ENCODE peak calls at places on chromosomes 6 and 20, in nine cellular contexts. One of them, this sample, is unnamed.
A peak's percentile ranks its signal among the peaks of the same experiment; 100 is the strongest.

GRCh38 chr20:21360686-21361085 is 36.6 kb downstream of the NKX2-4 start:
- DNase-seq in MCF 10A: peak; percentile 38
- DNase-seq in sigmoid colon: no peak
- DNase-seq in fibroblast of villous mesenchyme: peak; percentile 33
- DNase-seq in Calu3: no peak
- DNase-seq in right atrium auricular region: no peak
- DNase-seq in tibial artery: no peak
- DNase-seq in AG09309: peak; percentile 29
- DNase-seq in mammary epithelial cell: peak; percentile 5
- DNase-seq in this sample: no peak

GRCh38 chr6:1611322-1611571 is 1.5 kb downstream of the FOXC1 start:
- DNase-seq in MCF 10A: peak; percentile 38
- DNase-seq in sigmoid colon: no peak
- DNase-seq in fibroblast of villous mesenchyme: no peak
- DNase-seq in Calu3: peak; percentile 55
- DNase-seq in right atrium auricular region: no peak
- DNase-seq in tibial artery: no peak
- DNase-seq in AG09309: no peak
- DNase-seq in mammary epithelial cell: peak; percentile 13
- DNase-seq in this sample: no peak

GRCh38 chr20:38098952-38099351 is 65.4 kb downstream of the RPRD1B start:
- DNase-seq in MCF 10A: no peak
- DNase-seq in sigmoid colon: no peak
- DNase-seq in fibroblast of villous mesenchyme: peak; percentile 57
- DNase-seq in Calu3: no peak
- DNase-seq in right atrium auricular region: no peak
- DNase-seq in tibial artery: no peak
- DNase-seq in AG09309: no peak
- DNase-seq in mammary epithelial cell: no peak
- DNase-seq in this sample: no peak

GRCh38 chr6:12543953-12544352 is 172.6 kb upstream of the PHACTR1 start:
- DNase-seq in MCF 10A: no peak
- DNase-seq in sigmoid colon: no peak
- DNase-seq in fibroblast of villous mesenchyme: no peak
- DNase-seq in Calu3: peak; percentile 53
- DNase-seq in right atrium auricular region: no peak
- DNase-seq in tibial artery: no peak
- DNase-seq in AG09309: no peak
- DNase-seq in mammary epithelial cell: no peak
- DNase-seq in this sample: no peak

GRCh38 chr6:148973809-148974208 is 227.0 kb downstream of the UST start:
- DNase-seq in MCF 10A: peak; percentile 31
- DNase-seq in sigmoid colon: no peak
- DNase-seq in fibroblast of villous mesenchyme: peak; percentile 68
- DNase-seq in Calu3: no peak
- DNase-seq in right atrium auricular region: no peak
- DNase-seq in tibial artery: no peak
- DNase-seq in AG09309: no peak
- DNase-seq in mammary epithelial cell: no peak
- DNase-seq in this sample: no peak

GRCh38 chr6:125631165-125631564 is 118.3 kb upstream of the HEY2 start:
- DNase-seq in MCF 10A: no peak
- DNase-seq in sigmoid colon: no peak
- DNase-seq in fibroblast of villous mesenchyme: no peak
- DNase-seq in Calu3: no peak
- DNase-seq in right atrium auricular region: no peak
- DNase-seq in tibial artery: no peak
- DNase-seq in AG09309: no peak
- DNase-seq in mammary epithelial cell: no peak
- DNase-seq in this sample: no peak

GRCh38 chr20:48735112-48735511 is 92.7 kb downstream of the PREX1 start:
- DNase-seq in MCF 10A: no peak
- DNase-seq in sigmoid colon: peak; percentile 28
- DNase-seq in fibroblast of villous mesenchyme: no peak
- DNase-seq in Calu3: no peak
- DNase-seq in right atrium auricular region: no peak
- DNase-seq in tibial artery: no peak
- DNase-seq in AG09309: no peak
- DNase-seq in mammary epithelial cell: no peak
- DNase-seq in this sample: no peak

GRCh38 chr6:119738425-119738824 is 388.9 kb upstream of the MAN1A1 start:
- DNase-seq in MCF 10A: no peak
- DNase-seq in sigmoid colon: no peak
- DNase-seq in fibroblast of villous mesenchyme: no peak
- DNase-seq in Calu3: no peak
- DNase-seq in right atrium auricular region: no peak
- DNase-seq in tibial artery: no peak
- DNase-seq in AG09309: no peak
- DNase-seq in mammary epithelial cell: no peak
- DNase-seq in this sample: no peak

GRCh38 chr20:43341541-43341940 is 116.2 kb upstream of the SRSF6 start:
- DNase-seq in MCF 10A: no peak
- DNase-seq in sigmoid colon: no peak
- DNase-seq in fibroblast of villous mesenchyme: no peak
- DNase-seq in Calu3: no peak
- DNase-seq in right atrium auricular region: no peak
- DNase-seq in tibial artery: no peak
- DNase-seq in AG09309: no peak
- DNase-seq in mammary epithelial cell: no peak
- DNase-seq in this sample: no peak

GRCh38 chr6:125884656-125885055 is 71.9 kb upstream of the HINT3 start:
- DNase-seq in MCF 10A: no peak
- DNase-seq in sigmoid colon: no peak
- DNase-seq in fibroblast of villous mesenchyme: no peak
- DNase-seq in Calu3: no peak
- DNase-seq in right atrium auricular region: no peak
- DNase-seq in tibial artery: no peak
- DNase-seq in AG09309: no peak
- DNase-seq in mammary epithelial cell: no peak
- DNase-seq in this sample: no peak

GRCh38 chr6:106163966-106164877 is 78.1 kb downstream of the PRDM1 start:
- DNase-seq in MCF 10A: peak; percentile 77
- DNase-seq in sigmoid colon: peak; percentile 70
- DNase-seq in fibroblast of villous mesenchyme: peak; percentile 93
- DNase-seq in Calu3: no peak
- DNase-seq in right atrium auricular region: peak; percentile 64
- DNase-seq in tibial artery: peak; percentile 46
- DNase-seq in AG09309: peak; percentile 87
- DNase-seq in mammary epithelial cell: no peak
- DNase-seq in this sample: no peak

GRCh38 chr6:107030151-107030550 is 2.2 kb downstream of the MTRES1 start:
- DNase-seq in MCF 10A: no peak
- DNase-seq in sigmoid colon: no peak
- DNase-seq in fibroblast of villous mesenchyme: no peak
- DNase-seq in Calu3: no peak
- DNase-seq in right atrium auricular region: no peak
- DNase-seq in tibial artery: no peak
- DNase-seq in AG09309: no peak
- DNase-seq in mammary epithelial cell: peak; percentile 52
- DNase-seq in this sample: no peak

GRCh38 chr20:62027116-62027515 is 38.6 kb downstream of the TAF4 start:
- DNase-seq in MCF 10A: no peak
- DNase-seq in sigmoid colon: no peak
- DNase-seq in fibroblast of villous mesenchyme: no peak
- DNase-seq in Calu3: no peak
- DNase-seq in right atrium auricular region: no peak
- DNase-seq in tibial artery: no peak
- DNase-seq in AG09309: no peak
- DNase-seq in mammary epithelial cell: no peak
- DNase-seq in this sample: no peak

GRCh38 chr6:20630617-20631448 is 96.6 kb downstream of the CDKAL1 start:
- DNase-seq in MCF 10A: peak; percentile 17
- DNase-seq in sigmoid colon: no peak
- DNase-seq in fibroblast of villous mesenchyme: no peak
- DNase-seq in Calu3: no peak
- DNase-seq in right atrium auricular region: no peak
- DNase-seq in tibial artery: no peak
- DNase-seq in AG09309: no peak
- DNase-seq in mammary epithelial cell: peak; percentile 15
- DNase-seq in this sample: no peak

GRCh38 chr6:27214126-27214601 is 33.3 kb upstream of the PRSS16 start:
- DNase-seq in MCF 10A: no peak
- DNase-seq in sigmoid colon: no peak
- DNase-seq in fibroblast of villous mesenchyme: no peak
- DNase-seq in Calu3: no peak
- DNase-seq in right atrium auricular region: no peak
- DNase-seq in tibial artery: no peak
- DNase-seq in AG09309: no peak
- DNase-seq in mammary epithelial cell: no peak
- DNase-seq in this sample: no peak

DNA sequence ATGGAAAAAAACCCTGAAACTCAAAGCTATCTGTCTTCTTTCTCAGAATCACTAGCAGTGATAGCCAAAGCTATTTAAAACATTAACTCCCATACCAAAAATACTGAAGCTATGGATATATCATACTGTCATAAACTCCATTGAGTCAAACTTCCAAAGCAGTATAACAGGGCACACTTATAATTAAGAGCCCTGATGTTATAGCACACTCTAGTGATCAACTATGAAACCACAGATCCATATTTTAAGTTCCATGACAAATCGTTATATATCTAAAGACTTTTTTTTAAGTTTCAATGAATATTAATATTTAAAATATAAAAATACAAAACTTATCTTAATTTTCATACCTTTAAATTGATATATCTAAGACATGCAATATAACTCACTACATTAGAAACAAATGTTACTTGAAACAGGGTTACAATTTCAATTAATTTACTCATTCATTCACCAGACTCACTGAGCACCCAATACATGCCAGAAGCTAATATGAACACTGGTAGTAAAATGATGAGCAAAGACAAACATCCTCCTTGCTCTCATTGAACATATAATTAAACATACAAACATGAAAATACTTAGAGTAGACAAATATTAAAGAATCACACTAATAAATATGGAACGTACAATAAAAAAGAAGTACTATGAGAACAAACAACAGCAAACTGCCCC is 69.3 kb downstream of the IBTK start:
- DNase-seq in MCF 10A: peak; percentile 27
- DNase-seq in sigmoid colon: no peak
- DNase-seq in fibroblast of villous mesenchyme: peak; percentile 48
- DNase-seq in Calu3: no peak
- DNase-seq in right atrium auricular region: no peak
- DNase-seq in tibial artery: no peak
- DNase-seq in AG09309: peak; percentile 28
- DNase-seq in mammary epithelial cell: peak; percentile 14
- DNase-seq in this sample: no peak
- TF ChIP-seq CTCF in MCF 10A: peak; percentile 37
- TF ChIP-seq CTCF in sigmoid colon: no peak
- TF ChIP-seq CTCF in fibroblast of villous mesenchyme: peak; percentile 48
- TF ChIP-seq CTCF in Calu3: no peak
- TF ChIP-seq CTCF in right atrium auricular region: peak; percentile 43
- TF ChIP-seq CTCF in tibial artery: peak; percentile 75
- TF ChIP-seq CTCF in AG09309: peak; percentile 55
- TF ChIP-seq CTCF in mammary epithelial cell: peak; percentile 36
- TF ChIP-seq CTCF in this sample: peak; percentile 94

GRCh38 chr6:34580707-34581560 is 24.8 kb upstream of the SPDEF start:
- DNase-seq in MCF 10A: no peak
- DNase-seq in sigmoid colon: no peak
- DNase-seq in fibroblast of villous mesenchyme: peak; percentile 39
- DNase-seq in Calu3: no peak
- DNase-seq in right atrium auricular region: no peak
- DNase-seq in tibial artery: no peak
- DNase-seq in AG09309: no peak
- DNase-seq in mammary epithelial cell: no peak
- DNase-seq in this sample: peak; percentile 25
- TF ChIP-seq CTCF in MCF 10A: no peak
- TF ChIP-seq CTCF in sigmoid colon: no peak
- TF ChIP-seq CTCF in fibroblast of villous mesenchyme: no peak
- TF ChIP-seq CTCF in Calu3: no peak
- TF ChIP-seq CTCF in right atrium auricular region: no peak
- TF ChIP-seq CTCF in tibial artery: no peak
- TF ChIP-seq CTCF in AG09309: no peak
- TF ChIP-seq CTCF in mammary epithelial cell: no peak
- TF ChIP-seq CTCF in this sample: no peak

GRCh38 chr20:59827138-59828056 is 106.0 kb downstream of the SYCP2 start:
- DNase-seq in MCF 10A: no peak
- DNase-seq in sigmoid colon: peak; percentile 37
- DNase-seq in fibroblast of villous mesenchyme: no peak
- DNase-seq in Calu3: no peak
- DNase-seq in right atrium auricular region: peak; percentile 56
- DNase-seq in tibial artery: no peak
- DNase-seq in AG09309: no peak
- DNase-seq in mammary epithelial cell: no peak
- DNase-seq in this sample: no peak
- TF ChIP-seq CTCF in MCF 10A: no peak
- TF ChIP-seq CTCF in sigmoid colon: no peak
- TF ChIP-seq CTCF in fibroblast of villous mesenchyme: no peak
- TF ChIP-seq CTCF in Calu3: no peak
- TF ChIP-seq CTCF in right atrium auricular region: no peak
- TF ChIP-seq CTCF in tibial artery: no peak
- TF ChIP-seq CTCF in AG09309: no peak
- TF ChIP-seq CTCF in mammary epithelial cell: no peak
- TF ChIP-seq CTCF in this sample: no peak

GRCh38 chr20:53569606-53570307 is 23.9 kb downstream of the ZNF217 start:
- DNase-seq in MCF 10A: no peak
- DNase-seq in sigmoid colon: no peak
- DNase-seq in fibroblast of villous mesenchyme: no peak
- DNase-seq in Calu3: no peak
- DNase-seq in right atrium auricular region: no peak
- DNase-seq in tibial artery: no peak
- DNase-seq in AG09309: no peak
- DNase-seq in mammary epithelial cell: no peak
- DNase-seq in this sample: no peak

GRCh38 chr20:53570446-53571276 is 23.0 kb downstream of the ZNF217 start:
- DNase-seq in MCF 10A: no peak
- DNase-seq in sigmoid colon: no peak
- DNase-seq in fibroblast of villous mesenchyme: peak; percentile 64
- DNase-seq in Calu3: no peak
- DNase-seq in right atrium auricular region: no peak
- DNase-seq in tibial artery: no peak
- DNase-seq in AG09309: no peak
- DNase-seq in mammary epithelial cell: no peak
- DNase-seq in this sample: no peak

GRCh38 chr20:53567379-53567778 is 26.3 kb downstream of the ZNF217 start:
- DNase-seq in MCF 10A: no peak
- DNase-seq in sigmoid colon: no peak
- DNase-seq in fibroblast of villous mesenchyme: no peak
- DNase-seq in Calu3: no peak
- DNase-seq in right atrium auricular region: no peak
- DNase-seq in tibial artery: no peak
- DNase-seq in AG09309: no peak
- DNase-seq in mammary epithelial cell: no peak
- DNase-seq in this sample: no peak

GRCh38 chr20:53568351-53568750 is 25.3 kb downstream of the ZNF217 start:
- DNase-seq in MCF 10A: no peak
- DNase-seq in sigmoid colon: no peak
- DNase-seq in fibroblast of villous mesenchyme: no peak
- DNase-seq in Calu3: no peak
- DNase-seq in right atrium auricular region: no peak
- DNase-seq in tibial artery: no peak
- DNase-seq in AG09309: no peak
- DNase-seq in mammary epithelial cell: no peak
- DNase-seq in this sample: no peak

DNA sequence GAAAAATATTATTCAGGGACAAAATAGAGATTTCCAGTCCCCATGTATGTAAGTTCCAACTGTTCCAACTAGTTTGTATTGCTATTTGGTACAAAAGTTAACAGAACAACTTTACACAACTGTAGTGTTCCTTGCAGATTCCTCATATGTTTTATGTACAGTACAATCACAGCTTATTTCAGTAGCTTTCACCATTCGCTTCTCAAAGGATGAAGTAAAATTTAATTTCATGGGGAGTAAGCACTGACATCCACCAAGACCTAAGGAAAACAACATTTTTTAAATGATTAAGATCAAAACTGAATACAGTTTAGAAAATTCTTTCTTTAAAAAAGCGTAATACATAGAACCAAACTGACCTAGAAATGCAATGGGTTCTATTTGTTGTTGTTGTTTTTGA is 24.6 kb downstream of the ZNF217 start:
- DNase-seq in MCF 10A: no peak
- DNase-seq in sigmoid colon: no peak
- DNase-seq in fibroblast of villous mesenchyme: no peak
- DNase-seq in Calu3: no peak
- DNase-seq in right atrium auricular region: no peak
- DNase-seq in tibial artery: no peak
- DNase-seq in AG09309: no peak
- DNase-seq in mammary epithelial cell: no peak
- DNase-seq in this sample: no peak
- TF ChIP-seq CTCF in MCF 10A: no peak
- TF ChIP-seq CTCF in sigmoid colon: no peak
- TF ChIP-seq CTCF in fibroblast of villous mesenchyme: no peak
- TF ChIP-seq CTCF in Calu3: no peak
- TF ChIP-seq CTCF in right atrium auricular region: no peak
- TF ChIP-seq CTCF in tibial artery: no peak
- TF ChIP-seq CTCF in AG09309: no peak
- TF ChIP-seq CTCF in mammary epithelial cell: no peak
- TF ChIP-seq CTCF in this sample: no peak

This sample was measured in chondrocyte.